ENCODE peak calls at places on chromosomes 3 and 15, in four cellular contexts. I, C, K and H are unnamed samples.

GRCh38 chr3:13783556-13783955 is 96.3 kb downstream of the WNT7A start:
- DNase-seq in I (no peak), C (no peak), K (no peak), H (no peak)

GRCh38 chr15:58222698-58223097 is 84.5 kb downstream of the AQP9 start:
- DNase-seq in K (peak), I (no peak), C (no peak), H (no peak)

GRCh38 chr15:101499863-101500713 is 10.6 kb upstream of the PCSK6 start:
- DNase-seq in C (no peak), I (peak), K (no peak), H (no peak)

GRCh38 chr3:87958289-87958688 is 100.5 kb downstream of the CGGBP1 start:
- DNase-seq in C (no peak), K (no peak), I (no peak), H (no peak)

GRCh38 chr3:113541519-113541918 is 9.2 kb downstream of the SIDT1 start:
- DNase-seq in K (no peak), I (no peak), C (no peak), H (no peak)

GRCh38 chr15:50940506-50940905 is 32.0 kb downstream of the AP4E1 start:
- DNase-seq in I (no peak), C (no peak), K (peak), H (peak)

GRCh38 chr3:35505181-35505580 is 134.1 kb upstream of the ARPP21 start:
- DNase-seq in I (peak), K (no peak), C (no peak), H (no peak)

GRCh38 chr15:81480645-81481053 is 106.6 kb upstream of the TMC3 start:
- DNase-seq in K (peak), C (peak), I (peak), H (peak)

GRCh38 chr3:59821274-59821673 is 771.4 kb upstream of the CFAP20DC start:
- DNase-seq in I (no peak), C (no peak), K (peak), H (no peak)

GRCh38 chr3:178671261-178672191 is 135.3 kb downstream of the KCNMB2 start:
- DNase-seq in I (no peak), C (no peak), K (no peak), H (no peak)

GRCh38 chr3:184822654-184823053 is 10.7 kb downstream of the VPS8 start:
- DNase-seq in I (no peak), K (no peak), C (no peak), H (no peak)
- TF ChIP-seq SRF in I (no peak), K (no peak), C (no peak), H (no peak)

GRCh38 chr3:148191966-148192365 is 505.7 kb upstream of the AGTR1 start:
- DNase-seq in I (no peak), K (no peak), C (no peak), H (no peak)
- TF ChIP-seq SRF in I (no peak), K (no peak), C (no peak), H (no peak)

GRCh38 chr3:172313671-172314070 is 134.6 kb downstream of the GHSR start:
- DNase-seq in I (no peak), K (no peak), C (no peak), H (no peak)
- TF ChIP-seq SRF in I (no peak), K (no peak), C (no peak), H (no peak)

GRCh38 chr3:10442151-10442795 is 63.1 kb downstream of the ATP2B2 start:
- DNase-seq in K (no peak), C (no peak), I (no peak), H (no peak)

GRCh38 chr3:10445561-10445960 is 59.8 kb downstream of the ATP2B2 start:
- DNase-seq in I (no peak), C (no peak), K (no peak), H (no peak)

GRCh38 chr3:10443272-10443671 is 62.1 kb downstream of the ATP2B2 start:
- DNase-seq in K (no peak), I (no peak), C (no peak), H (no peak)

GRCh38 chr3:10444511-10444910 is 60.9 kb downstream of the ATP2B2 start:
- DNase-seq in C (no peak), I (no peak), K (peak), H (no peak)

DNA sequence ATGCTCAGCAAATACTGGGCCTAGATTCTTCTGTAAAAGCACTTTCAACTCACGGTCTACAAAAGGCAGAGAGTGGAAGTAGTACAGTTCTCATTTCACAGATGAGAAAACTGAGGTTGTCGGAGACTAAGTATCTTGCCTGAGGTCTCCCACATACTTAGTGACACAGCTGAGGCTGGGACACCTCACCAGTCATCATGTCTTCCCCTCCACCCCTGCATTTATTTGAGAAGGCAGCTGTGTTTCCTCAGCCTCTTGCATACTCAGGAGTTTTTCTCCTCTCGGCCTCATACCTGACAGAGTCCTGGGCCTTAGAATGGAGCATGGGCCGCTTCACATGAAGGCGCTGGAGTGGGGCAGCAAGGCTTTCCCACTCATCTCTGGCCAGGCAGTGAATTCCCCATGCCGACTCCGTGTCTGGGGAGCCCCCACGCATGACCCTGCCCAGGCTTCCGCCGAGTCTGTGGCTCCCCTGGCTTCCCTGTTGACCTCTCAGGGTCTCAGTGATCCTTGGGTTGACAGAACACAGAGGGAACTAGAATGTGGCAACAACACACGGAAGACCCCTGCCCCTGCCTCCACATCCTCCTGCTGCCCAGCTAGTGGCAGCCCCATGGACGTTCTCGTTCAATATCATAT is 61.5 kb downstream of the ATP2B2 start:
- DNase-seq in C (no peak), K (no peak), I (no peak), H (no peak)
- TF ChIP-seq SRF in C (no peak), K (no peak), I (no peak), H (no peak)